ENCODE peak calls at places on chromosomes 5 and 9, in eight cellular contexts. One of them, this sample, is unnamed.

GRCh38 chr5:149211566-149211965 is 60.1 kb upstream of the AFAP1L1 start:
- DNase-seq in SIG-M5: no peak
- DNase-seq in CD4-positive, alpha-beta T cell: no peak
- DNase-seq in AG08396: peak; percentile 27
- DNase-seq in Caki2: no peak
- DNase-seq in progenitor cell of endocrine pancreas: no peak
- DNase-seq in GM23248: peak; percentile 79
- DNase-seq in lower lobe of right lung: no peak
- DNase-seq in this sample: no peak

GRCh38 chr5:9505215-9505614 is 40.7 kb downstream of the SEMA5A start:
- DNase-seq in progenitor cell of endocrine pancreas: no peak
- DNase-seq in Caki2: no peak
- DNase-seq in SIG-M5: no peak
- DNase-seq in AG08396: no peak
- DNase-seq in CD4-positive, alpha-beta T cell: no peak
- DNase-seq in lower lobe of right lung: no peak
- DNase-seq in GM23248: peak; percentile 59
- DNase-seq in this sample: no peak

GRCh38 chr5:134406390-134406789 is 5.3 kb downstream of the CDKN2AIPNL start:
- DNase-seq in lower lobe of right lung: no peak
- DNase-seq in CD4-positive, alpha-beta T cell: no peak
- DNase-seq in AG08396: peak; percentile 13
- DNase-seq in Caki2: no peak
- DNase-seq in progenitor cell of endocrine pancreas: no peak
- DNase-seq in GM23248: peak; percentile 47
- DNase-seq in SIG-M5: no peak
- DNase-seq in this sample: no peak

GRCh38 chr9:130017035-130017909 is 25.7 kb downstream of the FNBP1 start:
- DNase-seq in progenitor cell of endocrine pancreas: no peak
- DNase-seq in lower lobe of right lung: no peak
- DNase-seq in Caki2: peak; percentile 46
- DNase-seq in SIG-M5: no peak
- DNase-seq in CD4-positive, alpha-beta T cell: no peak
- DNase-seq in AG08396: no peak
- DNase-seq in GM23248: peak; percentile 25
- DNase-seq in this sample: no peak

GRCh38 chr9:21994526-21994995 is at the start of gene CDKN2B-AS1:
- DNase-seq in lower lobe of right lung: peak; percentile 71
- DNase-seq in GM23248: peak; percentile 81
- DNase-seq in CD4-positive, alpha-beta T cell: no peak
- DNase-seq in Caki2: no peak
- DNase-seq in SIG-M5: peak; percentile 28
- DNase-seq in AG08396: peak; percentile 70
- DNase-seq in progenitor cell of endocrine pancreas: peak; percentile 25
- DNase-seq in this sample: no peak

GRCh38 chr5:135308752-135309151 is 90.3 kb downstream of the MACROH2A1 start:
- DNase-seq in Caki2: peak; percentile 42
- DNase-seq in lower lobe of right lung: no peak
- DNase-seq in GM23248: peak; percentile 61
- DNase-seq in AG08396: peak; percentile 67
- DNase-seq in CD4-positive, alpha-beta T cell: no peak
- DNase-seq in SIG-M5: no peak
- DNase-seq in progenitor cell of endocrine pancreas: no peak
- DNase-seq in this sample: peak; percentile 60

GRCh38 chr9:118362123-118362522 is 657.9 kb downstream of the TLR4 start:
- DNase-seq in CD4-positive, alpha-beta T cell: no peak
- DNase-seq in progenitor cell of endocrine pancreas: no peak
- DNase-seq in lower lobe of right lung: no peak
- DNase-seq in Caki2: peak; percentile 31
- DNase-seq in GM23248: peak; percentile 3
- DNase-seq in AG08396: no peak
- DNase-seq in SIG-M5: no peak
- DNase-seq in this sample: no peak

GRCh38 chr9:125397736-125398135 is 136.1 kb downstream of the GAPVD1 start:
- DNase-seq in CD4-positive, alpha-beta T cell: no peak
- DNase-seq in GM23248: peak; percentile 44
- DNase-seq in SIG-M5: no peak
- DNase-seq in lower lobe of right lung: no peak
- DNase-seq in progenitor cell of endocrine pancreas: no peak
- DNase-seq in Caki2: no peak
- DNase-seq in AG08396: no peak
- DNase-seq in this sample: no peak

GRCh38 chr5:178205010-178205748 is 846 bp downstream of the HNRNPAB start:
- DNase-seq in Caki2: peak; percentile 76
- DNase-seq in progenitor cell of endocrine pancreas: peak; percentile 52
- DNase-seq in CD4-positive, alpha-beta T cell: peak; percentile 67
- DNase-seq in SIG-M5: no peak
- DNase-seq in GM23248: peak; percentile 89
- DNase-seq in lower lobe of right lung: peak; percentile 88
- DNase-seq in AG08396: peak; percentile 95
- DNase-seq in this sample: peak; percentile 83

GRCh38 chr5:122064992-122065391 is 13.1 kb downstream of the LOX start:
- DNase-seq in GM23248: no peak
- DNase-seq in AG08396: no peak
- DNase-seq in Caki2: no peak
- DNase-seq in SIG-M5: no peak
- DNase-seq in CD4-positive, alpha-beta T cell: no peak
- DNase-seq in lower lobe of right lung: no peak
- DNase-seq in progenitor cell of endocrine pancreas: no peak
- DNase-seq in this sample: no peak

GRCh38 chr9:115923903-115924668 is 229.5 kb upstream of the PAPPA start:
- DNase-seq in SIG-M5: no peak
- DNase-seq in GM23248: peak; percentile 50
- DNase-seq in Caki2: peak; percentile 64
- DNase-seq in CD4-positive, alpha-beta T cell: no peak
- DNase-seq in lower lobe of right lung: no peak
- DNase-seq in progenitor cell of endocrine pancreas: no peak
- DNase-seq in AG08396: peak; percentile 73
- DNase-seq in this sample: no peak

GRCh38 chr5:672329-673139 is 20.6 kb downstream of the TPPP start:
- DNase-seq in AG08396: peak; percentile 81
- DNase-seq in SIG-M5: peak; percentile 8
- DNase-seq in Caki2: peak; percentile 86
- DNase-seq in CD4-positive, alpha-beta T cell: peak; percentile 83
- DNase-seq in GM23248: peak; percentile 81
- DNase-seq in progenitor cell of endocrine pancreas: no peak
- DNase-seq in lower lobe of right lung: peak; percentile 87
- DNase-seq in this sample: peak; percentile 83

GRCh38 chr5:37662362-37662761 is 177.5 kb downstream of the GDNF start:
- DNase-seq in CD4-positive, alpha-beta T cell: no peak
- DNase-seq in lower lobe of right lung: no peak
- DNase-seq in Caki2: no peak
- DNase-seq in SIG-M5: no peak
- DNase-seq in AG08396: no peak
- DNase-seq in GM23248: no peak
- DNase-seq in progenitor cell of endocrine pancreas: no peak
- DNase-seq in this sample: no peak

GRCh38 chr5:175731756-175732465 is 74.0 kb downstream of the HRH2 start:
- DNase-seq in GM23248: no peak
- DNase-seq in Caki2: no peak
- DNase-seq in progenitor cell of endocrine pancreas: no peak
- DNase-seq in lower lobe of right lung: no peak
- DNase-seq in CD4-positive, alpha-beta T cell: no peak
- DNase-seq in SIG-M5: no peak
- DNase-seq in AG08396: no peak
- DNase-seq in this sample: no peak

GRCh38 chr5:76999451-76999850 is 30.8 kb upstream of the AGGF1 start:
- DNase-seq in GM23248: peak; percentile 86
- DNase-seq in Caki2: no peak
- DNase-seq in lower lobe of right lung: no peak
- DNase-seq in AG08396: peak; percentile 35
- DNase-seq in CD4-positive, alpha-beta T cell: no peak
- DNase-seq in progenitor cell of endocrine pancreas: no peak
- DNase-seq in SIG-M5: no peak
- DNase-seq in this sample: no peak

GRCh38 chr9:122265265-122265900 is 701 bp downstream of the MRRF start:
- DNase-seq in lower lobe of right lung: no peak
- DNase-seq in AG08396: no peak
- DNase-seq in progenitor cell of endocrine pancreas: no peak
- DNase-seq in GM23248: peak; percentile 64
- DNase-seq in Caki2: peak; percentile 58
- DNase-seq in CD4-positive, alpha-beta T cell: no peak
- DNase-seq in SIG-M5: no peak
- DNase-seq in this sample: no peak

This sample was measured in type B pancreatic cell.